ENCODE peak calls at places on chromosomes 6 and 20, in eight cellular contexts. R is aorta; H is left ventricle myocardium inferior; E is CD8-positive, alpha-beta T cell; W is GM23338; Y is PC-3; Z is SK-N-SH; D is osteoblast. G is an unnamed sample.

GRCh38 chr20:49965781-49966304 is 16.9 kb upstream of the SNAI1 start:
- DNase-seq in R (no peak), H (no peak), E (no peak), W (no peak), Y (peak), Z (no peak), D (no peak), G (no peak)

GRCh38 chr20:46990017-46990810 is 95.6 kb downstream of the EYA2 start:
- DNase-seq in R (no peak), H (no peak), E (no peak), W (no peak), Y (peak), Z (no peak), D (no peak), G (no peak)

GRCh38 chr6:41098366-41098765 is 25.6 kb downstream of the NFYA start:
- DNase-seq in R (no peak), H (no peak), E (no peak), W (no peak), Y (no peak), Z (no peak), D (no peak), G (no peak)

GRCh38 chr6:79946242-79946641 is 1.1 kb downstream of the ELOVL4 start:
- DNase-seq in R (no peak), H (no peak), E (no peak), W (peak), Y (peak), Z (peak), D (peak), G (peak)

GRCh38 chr20:7264137-7264536 is 496.7 kb downstream of the BMP2 start:
- DNase-seq in R (no peak), H (no peak), E (no peak), W (no peak), Y (peak), Z (no peak), D (no peak), G (no peak)

GRCh38 chr20:24915892-24916291 is 33.2 kb upstream of the CST7 start:
- DNase-seq in R (no peak), H (no peak), E (peak), W (no peak), Y (no peak), Z (no peak), D (no peak), G (no peak)

GRCh38 chr20:20796766-20797415 is 84.4 kb upstream of the RALGAPA2 start:
- DNase-seq in R (no peak), H (no peak), E (no peak), W (no peak), Y (no peak), Z (no peak), D (no peak), G (no peak)

GRCh38 chr6:150897400-150897943 is 32.0 kb downstream of the MTHFD1L start:
- DNase-seq in R (no peak), H (no peak), E (no peak), W (no peak), Y (no peak), Z (no peak), D (no peak), G (no peak)

GRCh38 chr6:109447878-109448555 is 7.5 kb downstream of the SMPD2 start:
- DNase-seq in R (no peak), H (no peak), E (no peak), W (peak), Y (no peak), Z (no peak), D (peak), G (peak)

GRCh38 chr6:144710207-144710606 is 425.1 kb downstream of the UTRN start:
- DNase-seq in R (no peak), H (no peak), E (no peak), W (no peak), Y (peak), Z (no peak), D (peak), G (no peak)

DNA sequence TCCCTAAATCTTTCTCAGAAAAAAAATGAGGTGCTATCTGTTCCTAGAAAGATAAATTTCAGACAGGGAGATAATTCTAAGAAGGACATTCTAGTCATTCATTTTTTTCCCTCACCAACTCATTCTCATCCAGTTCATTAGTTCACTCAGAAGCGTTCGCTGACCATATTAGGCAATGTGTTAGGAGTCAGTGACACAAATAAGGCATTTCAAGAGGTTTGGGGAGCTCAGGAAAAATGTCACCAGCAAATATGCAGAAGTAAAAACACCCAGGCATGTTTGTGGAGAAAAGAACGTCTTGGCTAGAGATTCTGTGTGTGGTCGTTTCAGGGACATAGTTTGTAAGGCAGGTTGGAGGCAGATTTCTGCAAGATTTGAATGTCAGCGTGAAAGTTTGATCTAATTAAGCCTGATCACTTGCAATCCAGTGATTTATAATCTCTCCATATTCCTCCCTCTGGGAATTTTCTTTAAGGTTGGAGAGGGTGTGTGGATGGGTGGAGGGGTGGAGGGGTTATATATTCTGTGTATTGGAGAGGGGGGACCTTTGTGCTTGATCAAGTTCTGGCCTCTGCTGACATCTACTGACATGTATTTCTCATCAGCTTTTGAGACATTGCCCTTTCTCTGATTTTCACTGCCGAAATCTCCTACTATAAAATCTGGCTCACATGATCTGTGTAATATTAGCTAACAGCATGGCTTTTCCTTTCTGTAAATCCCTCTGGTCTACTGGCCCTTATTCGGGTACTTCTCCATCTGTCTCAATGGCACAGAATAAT is 3.6 kb downstream of the MYCT1 start:
- DNase-seq in R (no peak), H (no peak), E (no peak), W (peak), Y (peak), Z (no peak), D (no peak), G (no peak)
- H3K4me3 ChIP-seq in R (no peak), H (peak), E (no peak), W (no peak), Y (peak), Z (peak), D (peak), G (no peak)

GRCh38 chr20:33443006-33443511 is 504 bp downstream of the SNTA1 start:
- DNase-seq in R (peak), H (peak), E (peak), W (peak), Y (no peak), Z (no peak), D (no peak), G (no peak)

GRCh38 chr20:33444797-33445560 is 1.4 kb upstream of the SNTA1 start:
- DNase-seq in R (no peak), H (peak), E (peak), W (peak), Y (peak), Z (no peak), D (peak), G (no peak)

GRCh38 chr20:33441142-33441955 is 2.2 kb downstream of the SNTA1 start:
- DNase-seq in R (no peak), H (peak), E (no peak), W (peak), Y (no peak), Z (no peak), D (peak), G (peak)

GRCh38 chr20:33442136-33443005 is 1.2 kb downstream of the SNTA1 start:
- DNase-seq in R (no peak), H (no peak), E (no peak), W (no peak), Y (no peak), Z (no peak), D (peak), G (peak)

GRCh38 chr20:33443512-33444239 is at the start of gene SNTA1:
- DNase-seq in R (peak), H (peak), E (peak), W (peak), Y (peak), Z (peak), D (peak), G (peak)
- H3K4me3 ChIP-seq in R (peak), H (peak), E (peak), W (peak), Y (peak), Z (peak), D (peak), G (peak)

GRCh38 chr20:646868-647233 is 6.1 kb downstream of the SRXN1 start:
- DNase-seq in R (no peak), H (no peak), E (no peak), W (no peak), Y (no peak), Z (no peak), D (no peak), G (no peak)
- H3K4me3 ChIP-seq in R (no peak), H (no peak), E (no peak), W (no peak), Y (no peak), Z (no peak), D (no peak), G (no peak)

GRCh38 chr6:123570813-123571684 is 65.7 kb downstream of the TRDN start:
- DNase-seq in R (no peak), H (no peak), E (no peak), W (no peak), Y (no peak), Z (no peak), D (no peak), G (no peak)
- H3K4me3 ChIP-seq in R (no peak), H (peak), E (no peak), W (no peak), Y (no peak), Z (no peak), D (no peak), G (no peak)

GRCh38 chr20:58174708-58175287 is 53.7 kb downstream of the ANKRD60 start:
- DNase-seq in R (peak), H (peak), E (no peak), W (no peak), Y (no peak), Z (peak), D (peak), G (peak)
- H3K4me3 ChIP-seq in R (peak), H (peak), E (no peak), W (peak), Y (no peak), Z (no peak), D (peak), G (no peak)

DNA sequence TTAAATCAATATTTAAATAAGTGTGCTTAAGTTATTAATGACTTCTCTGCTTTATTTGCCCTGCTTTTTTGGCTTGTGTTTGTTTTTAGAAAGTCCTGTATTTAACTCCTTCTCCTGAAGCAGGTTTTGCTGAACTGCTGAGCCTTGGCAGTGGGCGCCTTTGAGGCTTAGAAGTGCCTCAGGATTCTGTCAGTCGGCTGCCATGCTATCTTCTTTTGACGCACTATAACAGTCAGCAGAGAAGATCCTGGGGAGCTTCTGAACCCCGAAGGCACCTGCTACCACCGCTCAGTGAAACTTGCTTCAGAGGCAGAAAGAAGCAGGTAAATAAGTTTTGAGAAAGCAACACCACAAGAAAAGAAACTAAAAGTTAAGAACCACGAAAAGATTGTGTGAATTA is 22.4 kb downstream of the PCMT1 start:
- DNase-seq in R (no peak), H (no peak), E (no peak), W (no peak), Y (no peak), Z (no peak), D (no peak), G (no peak)
- H3K4me3 ChIP-seq in R (no peak), H (peak), E (no peak), W (no peak), Y (no peak), Z (no peak), D (no peak), G (no peak)

GRCh38 chr6:2852514-2852855 is 10.8 kb upstream of the SERPINB1 start:
- DNase-seq in R (no peak), H (no peak), E (no peak), W (no peak), Y (no peak), Z (no peak), D (no peak), G (no peak)

GRCh38 chr6:2852921-2853322 is 11.3 kb upstream of the SERPINB1 start:
- DNase-seq in R (no peak), H (no peak), E (no peak), W (no peak), Y (no peak), Z (no peak), D (no peak), G (no peak)

GRCh38 chr6:2854394-2854982 is 12.8 kb upstream of the SERPINB1 start:
- DNase-seq in R (peak), H (no peak), E (no peak), W (no peak), Y (no peak), Z (no peak), D (peak), G (no peak)

GRCh38 chr6:2855061-2855519 is 13.4 kb upstream of the SERPINB1 start:
- DNase-seq in R (no peak), H (no peak), E (no peak), W (no peak), Y (no peak), Z (no peak), D (no peak), G (no peak)

GRCh38 chr6:2853766-2854393 is 12.2 kb upstream of the SERPINB1 start:
- DNase-seq in R (peak), H (no peak), E (peak), W (peak), Y (peak), Z (no peak), D (peak), G (no peak)
- H3K4me3 ChIP-seq in R (peak), H (peak), E (peak), W (peak), Y (peak), Z (no peak), D (peak), G (peak)